ENCODE peak calls at places on chromosomes 2 and 18, in five cellular contexts. C, N, I, A and P are unnamed samples.

GRCh38 chr18:35618703-35619102 is 37.2 kb downstream of the GALNT1 start:
- DNase-seq in A (no peak), N (no peak), C (no peak), I (no peak), P (no peak)

GRCh38 chr2:195407782-195408181 is 249.2 kb upstream of the SLC39A10 start:
- DNase-seq in C (no peak), N (no peak), I (no peak), A (no peak), P (peak)

GRCh38 chr2:6921321-6921922 is 4.2 kb downstream of the RNF144A start:
- DNase-seq in C (no peak), A (no peak), I (no peak), N (no peak), P (no peak)

GRCh38 chr2:70671059-70671685 is 96.8 kb downstream of the ADD2 start:
- DNase-seq in A (no peak), I (no peak), C (no peak), N (no peak), P (peak)

GRCh38 chr2:84297155-84297554 is 161.9 kb downstream of the SUCLG1 start:
- DNase-seq in C (no peak), N (no peak), A (no peak), I (no peak), P (peak)

GRCh38 chr2:137924019-137924418 is 40.3 kb upstream of the HNMT start:
- DNase-seq in N (no peak), A (no peak), C (no peak), I (no peak), P (no peak)

GRCh38 chr2:47250576-47251403 is 95.7 kb upstream of the STPG4 start:
- DNase-seq in N (no peak), C (peak), A (no peak), I (no peak), P (no peak)

GRCh38 chr2:134078349-134078748 is 175.5 kb upstream of the MGAT5 start:
- DNase-seq in I (no peak), N (no peak), A (no peak), C (no peak), P (no peak)

GRCh38 chr2:240619506-240620148 is 5.7 kb upstream of the GPR35 start:
- DNase-seq in A (no peak), C (no peak), N (no peak), I (no peak), P (no peak)

GRCh38 chr2:157779794-157780193 is 96.3 kb downstream of the ACVR1 start:
- DNase-seq in C (no peak), N (no peak), I (no peak), A (no peak), P (no peak)

GRCh38 chr2:217538719-217539118 is 464.1 kb downstream of the TNS1 start:
- DNase-seq in C (peak), N (no peak), I (no peak), A (no peak), P (no peak)

GRCh38 chr18:26875040-26875654 is 9.6 kb upstream of the AQP4 start:
- DNase-seq in C (no peak), A (no peak), I (no peak), N (no peak), P (no peak)

GRCh38 chr2:70978388-70979357 is at the start of gene ANKRD53:
- DNase-seq in N (no peak), C (peak), A (no peak), I (no peak), P (no peak)

GRCh38 chr2:201234167-201235139 is 25.9 kb upstream of the CASP8 start:
- DNase-seq in A (no peak), C (no peak), N (no peak), I (peak), P (no peak)

GRCh38 chr18:31973929-31974546 is 31.1 kb upstream of the TRAPPC8 start:
- DNase-seq in I (no peak), C (no peak), N (no peak), A (no peak), P (no peak)

GRCh38 chr2:142745691-142746090 is 131.8 kb upstream of the KYNU start:
- DNase-seq in N (no peak), C (no peak), A (no peak), I (no peak), P (no peak)

GRCh38 chr2:232229296-232229916 is 149.1 kb upstream of the ALPP start:
- DNase-seq in C (no peak), I (no peak), N (no peak), A (no peak), P (no peak)

GRCh38 chr2:65064728-65065552 is 8.7 kb downstream of the CEP68 start:
- DNase-seq in I (peak), N (peak), C (peak), A (no peak), P (peak)

GRCh38 chr2:176582990-176583481 is 313.8 kb downstream of the MTX2 start:
- DNase-seq in I (peak), N (no peak), C (no peak), A (no peak), P (peak)

GRCh38 chr2:241994556-241995213 is 125.2 kb downstream of the RTP5 start:
- DNase-seq in N (no peak), A (no peak), I (no peak), C (no peak), P (no peak)

GRCh38 chr18:21141678-21142422 is 30.2 kb upstream of the ROCK1 start:
- DNase-seq in N (no peak), C (no peak), A (no peak), I (no peak), P (no peak)

GRCh38 chr2:161436411-161436810 is 20.3 kb downstream of the TBR1 start:
- DNase-seq in A (no peak), N (no peak), C (no peak), I (peak), P (peak)

GRCh38 chr2:73823916-73824523 is 4.7 kb upstream of the STAMBP start:
- DNase-seq in C (peak), A (no peak), I (no peak), N (peak), P (peak)

GRCh38 chr18:78783564-78783960 is 196.1 kb upstream of the SALL3 start:
- DNase-seq in N (no peak), A (no peak), C (no peak), I (no peak), P (no peak)

GRCh38 chr2:231321556-231322334 is 73.8 kb upstream of the B3GNT7 start:
- DNase-seq in N (no peak), C (no peak), A (no peak), I (no peak), P (no peak)

GRCh38 chr2:233273120-233273519 is 21.6 kb downstream of the ATG16L1 start:
- DNase-seq in C (no peak), I (no peak), N (no peak), A (no peak), P (no peak)

GRCh38 chr2:58133395-58133794 is 86.8 kb downstream of the VRK2 start:
- DNase-seq in A (no peak), C (no peak), N (no peak), I (no peak), P (no peak)

GRCh38 chr18:23934252-23934651 is 80.3 kb upstream of the TTC39C start:
- DNase-seq in I (no peak), C (no peak), N (no peak), A (no peak), P (no peak)